ENCODE peak calls at places on chromosomes 16 and 17, in seven cellular contexts. T is neural progenitor cell, O is anterior cingulate cortex, Y is ovary, J is NCI-H1048, G is NCI-H524 treated with DMSO at 0.1 percent for 48 hours, D is lower leg skin. W is an unnamed sample.

GRCh38 chr17:51741447-51741846 is 417.1 kb downstream of the CA10 start:
- DNase-seq in T (no peak), O (no peak), Y (no peak), J (no peak), G (no peak), D (no peak), W (no peak)

GRCh38 chr16:55933038-55933437 is 57.9 kb upstream of the CES5A start:
- DNase-seq in T (no peak), O (no peak), Y (no peak), J (no peak), G (no peak), D (no peak), W (no peak)

GRCh38 chr16:48961546-48961945 is 320.1 kb downstream of the CBLN1 start:
- DNase-seq in T (no peak), O (no peak), Y (no peak), J (no peak), G (no peak), D (no peak), W (no peak)

GRCh38 chr17:7656958-7657715 is 6.4 kb downstream of the ATP1B2 start:
- DNase-seq in T (peak; percentile 59), O (peak; percentile 59), Y (peak; percentile 79), J (no peak), G (no peak), D (no peak), W (no peak)

GRCh38 chr16:55668337-55669281 is 12.8 kb downstream of the SLC6A2 start:
- DNase-seq in T (no peak), O (no peak), Y (no peak), J (no peak), G (no peak), D (peak; percentile 67), W (no peak)

GRCh38 chr16:71201556-71201955 is 29.0 kb downstream of the HYDIN start:
- DNase-seq in T (no peak), O (no peak), Y (no peak), J (no peak), G (no peak), D (no peak), W (no peak)

GRCh38 chr17:1110844-1111598 is 68.8 kb downstream of the ABR start:
- DNase-seq in T (no peak), O (no peak), Y (peak; percentile 53), J (no peak), G (no peak), D (no peak), W (no peak)

GRCh38 chr17:44972953-44973352 is 4.8 kb upstream of the C1QL1 start:
- DNase-seq in T (no peak), O (no peak), Y (no peak), J (no peak), G (no peak), D (no peak), W (no peak)

GRCh38 chr17:2064511-2064910 is 9.6 kb downstream of the HIC1 start:
- DNase-seq in T (no peak), O (no peak), Y (no peak), J (no peak), G (no peak), D (no peak), W (no peak)